ENCODE peak calls at places on chromosomes 16 and 17, in nine cellular contexts. S, W, L, Q, X, N, J, Z and C are unnamed samples.

GRCh38 chr17:78130080-78130438 is 512 bp upstream of the TMC8 start:
- DNase-seq in Z (no peak), Q (no peak), S (no peak), N (no peak), W (no peak), X (no peak), J (no peak), L (no peak), C (no peak)

GRCh38 chr17:61009619-61010018 is 332.0 kb downstream of the BCAS3 start:
- DNase-seq in L (peak; percentile 1), Z (no peak), Q (no peak), J (no peak), N (no peak), W (no peak), X (no peak), S (no peak), C (peak; percentile 1)

GRCh38 chr16:69396187-69397061 is 10.6 kb upstream of the TERF2 start:
- DNase-seq in J (peak; percentile 77), Q (no peak), S (peak; percentile 92), L (peak; percentile 66), N (peak; percentile 74), Z (peak; percentile 50), X (peak; percentile 81), W (peak; percentile 65), C (peak; percentile 93)

GRCh38 chr16:27286446-27286845 is 17.9 kb upstream of the NSMCE1 start:
- DNase-seq in Q (no peak), N (peak; percentile 95), L (peak; percentile 88), Z (no peak), W (no peak), J (no peak), X (peak; percentile 94), S (peak; percentile 85), C (peak; percentile 96)

GRCh38 chr17:79988163-79988971 is 47.3 kb downstream of the TBC1D16 start:
- DNase-seq in N (peak; percentile 75), X (peak; percentile 86), S (peak; percentile 55), Q (peak; percentile 76), Z (no peak), J (no peak), L (peak; percentile 63), W (peak; percentile 16), C (peak; percentile 77)

GRCh38 chr16:35134471-35134870 is 1675.1 kb downstream of the TP53TG3F start:
- DNase-seq in S (no peak), L (peak; percentile 17), X (no peak), W (no peak), Q (no peak), Z (no peak), N (no peak), J (no peak), C (no peak)

GRCh38 chr16:89357460-89357859 is 132.9 kb downstream of the ANKRD11 start:
- DNase-seq in W (no peak), Z (no peak), Q (peak; percentile 46), J (no peak), S (no peak), L (no peak), X (no peak), N (no peak), C (no peak)

GRCh38 chr17:62058611-62059010 is 6.5 kb downstream of the MED13 start:
- DNase-seq in X (no peak), Q (no peak), W (no peak), J (no peak), L (no peak), Z (no peak), S (no peak), N (no peak), C (no peak)

GRCh38 chr16:17106243-17106791 is 364.4 kb downstream of the XYLT1 start:
- DNase-seq in Q (no peak), S (no peak), N (no peak), L (no peak), J (no peak), Z (no peak), W (no peak), X (no peak), C (no peak)

GRCh38 chr16:2595376-2596200 is 57.8 kb downstream of the PDPK1 start:
- DNase-seq in Q (peak; percentile 32), W (no peak), S (no peak), N (no peak), J (no peak), X (no peak), L (no peak), Z (no peak), C (no peak)

GRCh38 chr16:59887856-59888255 is 1153.7 kb upstream of the GOT2 start:
- DNase-seq in S (no peak), N (no peak), L (no peak), Z (no peak), X (no peak), W (no peak), Q (no peak), J (no peak), C (peak; percentile 76)

GRCh38 chr17:6497496-6498221 is 53.4 kb downstream of the PIMREG start:
- DNase-seq in J (peak; percentile 28), S (no peak), W (no peak), X (no peak), Z (no peak), Q (no peak), N (no peak), L (no peak), C (no peak)

GRCh38 chr16:30054959-30055553 is 10.5 kb upstream of the ALDOA start:
- DNase-seq in S (no peak), X (no peak), Z (no peak), N (no peak), L (no peak), W (no peak), Q (peak; percentile 69), J (peak; percentile 74), C (peak; percentile 32)

GRCh38 chr16:57203451-57203850 is 17.3 kb downstream of the RSPRY1 start:
- DNase-seq in W (no peak), Z (no peak), L (no peak), S (no peak), X (peak; percentile 21), N (no peak), J (no peak), Q (no peak), C (no peak)

GRCh38 chr16:50745940-50746339 is 4.1 kb downstream of the CYLD start:
- DNase-seq in W (no peak), X (no peak), J (no peak), Q (no peak), L (no peak), N (no peak), Z (no peak), S (no peak), C (no peak)

GRCh38 chr17:31596382-31597323 is 205.2 kb downstream of the RAB11FIP4 start:
- DNase-seq in Z (no peak), J (no peak), Q (peak; percentile 78), W (no peak), X (peak; percentile 98), L (peak; percentile 99), N (peak; percentile 98), S (peak; percentile 91), C (peak; percentile 97)

GRCh38 chr17:72270530-72270929 is 149.7 kb downstream of the SOX9 start:
- DNase-seq in L (peak; percentile 41), S (no peak), W (peak; percentile 52), J (no peak), Z (no peak), Q (no peak), N (no peak), X (peak; percentile 11), C (peak; percentile 86)

GRCh38 chr17:31549121-31549524 is 157.6 kb downstream of the RAB11FIP4 start:
- DNase-seq in L (no peak), Q (no peak), J (no peak), S (no peak), Z (no peak), W (no peak), N (peak; percentile 21), X (peak; percentile 44), C (peak; percentile 31)

GRCh38 chr16:85302018-85302847 is 190.0 kb upstream of the CIBAR2 start:
- DNase-seq in J (no peak), S (no peak), N (peak; percentile 43), X (peak; percentile 26), Z (no peak), L (peak; percentile 72), W (no peak), Q (no peak), C (peak; percentile 51)

GRCh38 chr17:58691701-58692238 is at the start of gene TEX14:
- DNase-seq in W (no peak), Q (no peak), Z (no peak), J (no peak), L (no peak), N (peak; percentile 52), S (no peak), X (no peak), C (no peak)

GRCh38 chr16:1674306-1674705 is 3.8 kb upstream of the JPT2 start:
- DNase-seq in Q (no peak), S (no peak), W (no peak), N (no peak), Z (no peak), J (no peak), X (no peak), L (no peak), C (no peak)

GRCh38 chr16:82954224-82954929 is 327.6 kb downstream of the CDH13 start:
- DNase-seq in X (peak; percentile 5), Q (no peak), N (peak; percentile 44), W (no peak), J (no peak), L (peak; percentile 14), Z (no peak), S (peak; percentile 18), C (peak; percentile 65)

GRCh38 chr17:44820631-44821196 is 9.4 kb downstream of the GJC1 start:
- DNase-seq in S (peak; percentile 67), N (peak; percentile 93), Z (no peak), L (peak; percentile 88), X (peak; percentile 89), W (peak; percentile 79), J (no peak), Q (no peak), C (peak; percentile 94)

GRCh38 chr17:47288531-47289116 is 35.0 kb downstream of the ITGB3 start:
- DNase-seq in S (no peak), Q (no peak), X (no peak), N (no peak), Z (no peak), J (no peak), L (peak; percentile 64), W (no peak), C (peak; percentile 28)

GRCh38 chr16:56600398-56600999 is 7.9 kb upstream of the MT2A start:
- DNase-seq in J (peak; percentile 21), S (no peak), Q (no peak), N (peak; percentile 60), Z (no peak), W (peak; percentile 26), X (peak; percentile 76), L (peak; percentile 49), C (peak; percentile 72)